ENCODE peak calls at places on chromosomes 4 and X, in six cellular contexts. X, F, Y, I, S and C are unnamed samples.

GRCh38 chr4:102817613-102818268 is 9.6 kb downstream of the UBE2D3 start:
- DNase-seq in F (no peak), X (no peak), S (no peak), I (no peak), Y (no peak), C (no peak)

GRCh38 chr4:66187175-66187720 is 517.0 kb upstream of the EPHA5 start:
- DNase-seq in S (no peak), X (peak; percentile 42), Y (no peak), I (no peak), F (no peak), C (no peak)

GRCh38 chrX:37608156-37608555 is 36.7 kb downstream of the LANCL3 start:
- DNase-seq in I (no peak), X (no peak), S (no peak), Y (no peak), F (no peak), C (no peak)

GRCh38 chrX:11558972-11559371 is 106.7 kb downstream of the ARHGAP6 start:
- DNase-seq in Y (no peak), S (peak; percentile 4), F (no peak), X (no peak), I (no peak), C (no peak)

GRCh38 chrX:45537936-45538335 is 337.3 kb upstream of the DIPK2B start:
- DNase-seq in F (no peak), I (no peak), Y (no peak), X (no peak), S (no peak), C (no peak)

GRCh38 chr4:39898015-39898414 is 79.7 kb downstream of the PDS5A start:
- DNase-seq in Y (no peak), I (no peak), F (no peak), S (no peak), X (no peak), C (no peak)

GRCh38 chr4:40916218-40916555 is 166.4 kb downstream of the NSUN7 start:
- DNase-seq in I (peak; percentile 64), F (no peak), X (no peak), S (no peak), Y (no peak), C (no peak)

GRCh38 chr4:147958459-147959065 is 226.7 kb downstream of the ARHGAP10 start:
- DNase-seq in S (no peak), Y (no peak), I (no peak), X (no peak), F (no peak), C (no peak)

GRCh38 chr4:4782969-4783368 is 76.5 kb upstream of the MSX1 start:
- DNase-seq in X (no peak), Y (no peak), S (no peak), I (peak; percentile 36), F (no peak), C (no peak)

GRCh38 chr4:52545099-52546069 is 113.7 kb downstream of the USP46 start:
- DNase-seq in Y (peak; percentile 12), F (no peak), S (peak; percentile 61), I (peak; percentile 69), X (peak; percentile 56), C (peak; percentile 71)

GRCh38 chrX:13835825-13836224 is 18.9 kb upstream of the GPM6B start:
- DNase-seq in Y (no peak), X (no peak), F (peak; percentile 1), I (no peak), S (no peak), C (no peak)

GRCh38 chr4:52059372-52059771 is 8.3 kb downstream of the SPATA18 start:
- DNase-seq in Y (no peak), I (peak; percentile 19), X (no peak), F (no peak), S (no peak), C (no peak)

GRCh38 chr4:1012031-1012739 is 759 bp downstream of the FGFRL1 start:
- DNase-seq in F (peak; percentile 11), Y (peak; percentile 56), S (peak; percentile 46), X (no peak), I (no peak), C (peak; percentile 83)

GRCh38 chr4:123072060-123072459 is 149.7 kb upstream of the NUDT6 start:
- DNase-seq in I (no peak), Y (no peak), F (no peak), S (no peak), X (no peak), C (no peak)

GRCh38 chr4:147741190-147741788 is 9.4 kb downstream of the ARHGAP10 start:
- DNase-seq in I (no peak), F (no peak), S (no peak), X (no peak), Y (no peak), C (no peak)

GRCh38 chr4:5746829-5747745 is 36.1 kb downstream of the EVC start:
- DNase-seq in X (no peak), S (peak; percentile 48), Y (no peak), F (no peak), I (no peak), C (no peak)

GRCh38 chrX:84729809-84730208 is 227.6 kb upstream of the HDX start:
- DNase-seq in I (no peak), S (peak; percentile 12), F (peak; percentile 17), Y (peak; percentile 1), X (no peak), C (peak; percentile 41)

GRCh38 chr4:174201898-174202297 is 81.6 kb downstream of the FBXO8 start:
- DNase-seq in Y (no peak), S (no peak), X (no peak), F (no peak), I (no peak), C (no peak)

GRCh38 chr4:36532670-36533373 is 251.4 kb downstream of the DTHD1 start:
- DNase-seq in F (no peak), Y (no peak), S (no peak), X (no peak), I (no peak), C (no peak)

GRCh38 chr4:25857851-25858400 is 4.9 kb downstream of the SEL1L3 start:
- DNase-seq in S (no peak), F (no peak), I (no peak), X (no peak), Y (no peak), C (no peak)

GRCh38 chrX:12997898-12998687 is 23.2 kb downstream of the TMSB4X start:
- DNase-seq in I (no peak), Y (no peak), S (no peak), F (no peak), X (no peak), C (no peak)